ENCODE peak calls at places on chromosomes 3 and 15, in four cellular contexts. P, R, S and G are unnamed samples.

GRCh38 chr3:24640330-24640877 is 145.8 kb upstream of the THRB start:
- DNase-seq in P (no peak), R (peak; percentile 27), S (peak; percentile 74), G (peak; percentile 2)

GRCh38 chr15:82231842-82232241 is 30.7 kb downstream of the EFL1 start:
- DNase-seq in P (no peak), R (no peak), S (no peak), G (no peak)

GRCh38 chr15:80804970-80805495 is 25.9 kb downstream of the CEMIP start:
- DNase-seq in P (no peak), R (no peak), S (peak; percentile 85), G (no peak)

GRCh38 chr15:80404719-80405553 is 754 bp downstream of the ARNT2 start:
- DNase-seq in P (no peak), R (no peak), S (no peak), G (no peak)

GRCh38 chr15:88401972-88402656 is 65.1 kb downstream of the MRPL46 start:
- DNase-seq in P (peak; percentile 72), R (no peak), S (no peak), G (no peak)

GRCh38 chr3:126259411-126260391 is 79.3 kb upstream of the ALDH1L1 start:
- DNase-seq in P (no peak), R (no peak), S (peak; percentile 21), G (no peak)

GRCh38 chr3:71461098-71461497 is 122.4 kb downstream of the FOXP1 start:
- DNase-seq in P (no peak), R (no peak), S (peak; percentile 28), G (no peak)

GRCh38 chr3:184186184-184186901 is at the start of gene ABCF3:
- DNase-seq in P (no peak), R (no peak), S (peak; percentile 28), G (peak; percentile 40)

GRCh38 chr15:40984963-40985362 is 31.7 kb downstream of the CHAC1 start:
- DNase-seq in P (no peak), R (no peak), S (no peak), G (peak; percentile 94)

GRCh38 chr3:16548721-16549120 is 35.2 kb upstream of the RFTN1 start:
- DNase-seq in P (no peak), R (no peak), S (peak; percentile 87), G (peak; percentile 83)

GRCh38 chr15:95839367-95839782 is 491.1 kb upstream of the NR2F2 start:
- DNase-seq in P (peak; percentile 85), R (no peak), S (no peak), G (no peak)

GRCh38 chr3:35782355-35782754 is 143.0 kb downstream of the ARPP21 start:
- DNase-seq in P (no peak), R (no peak), S (no peak), G (no peak)

GRCh38 chr3:186057594-186057993 is 51.3 kb downstream of the ETV5 start:
- DNase-seq in P (no peak), R (no peak), S (peak; percentile 34), G (peak; percentile 91)

GRCh38 chr3:127412578-127413317 is 124.9 kb upstream of the PRR20G start:
- DNase-seq in P (no peak), R (no peak), S (no peak), G (no peak)

GRCh38 chr3:69737396-69737795 is 1.9 kb upstream of the MITF start:
- DNase-seq in P (no peak), R (no peak), S (no peak), G (no peak)

GRCh38 chr3:136428167-136428566 is 178.0 kb downstream of the PCCB start:
- DNase-seq in P (no peak), R (no peak), S (no peak), G (peak; percentile 1)

GRCh38 chr3:2511356-2511755 is 412.7 kb downstream of the CNTN4 start:
- DNase-seq in P (no peak), R (no peak), S (no peak), G (no peak)

GRCh38 chr3:128297401-128298138 is 144.3 kb downstream of the EEFSEC start:
- DNase-seq in P (no peak), R (no peak), S (peak; percentile 40), G (no peak)

GRCh38 chr15:35911052-35911780 is 365.3 kb upstream of the DPH6 start:
- DNase-seq in P (no peak), R (no peak), S (no peak), G (no peak)

GRCh38 chr3:110094002-110094401 is 756.7 kb upstream of the DPPA4 start:
- DNase-seq in P (no peak), R (no peak), S (no peak), G (no peak)

GRCh38 chr3:147756478-147756877 is 347.3 kb downstream of the ZIC1 start:
- DNase-seq in P (no peak), R (no peak), S (no peak), G (no peak)

GRCh38 chr15:44738340-44738984 is 2.1 kb downstream of the TRIM69 start:
- DNase-seq in P (peak; percentile 52), R (peak; percentile 62), S (peak; percentile 87), G (peak; percentile 20)

GRCh38 chr3:124741027-124741426 is 10.8 kb downstream of the UMPS start:
- DNase-seq in P (no peak), R (no peak), S (peak; percentile 13), G (peak; percentile 50)

GRCh38 chr3:194608981-194609380 is 24.2 kb downstream of the TMEM44 start:
- DNase-seq in P (no peak), R (no peak), S (no peak), G (no peak)

GRCh38 chr3:147930417-147930816 is 521.3 kb downstream of the ZIC1 start:
- DNase-seq in P (no peak), R (no peak), S (peak; percentile 47), G (peak; percentile 84)

GRCh38 chr3:188349276-188349962 is 195.5 kb downstream of the LPP start:
- DNase-seq in P (no peak), R (peak; percentile 22), S (peak; percentile 18), G (peak; percentile 45)

GRCh38 chr3:188349963-188350332 is 196.0 kb downstream of the LPP start:
- DNase-seq in P (no peak), R (no peak), S (no peak), G (no peak)

GRCh38 chr3:188350956-188351355 is 197.0 kb downstream of the LPP start:
- DNase-seq in P (no peak), R (no peak), S (no peak), G (no peak)

GRCh38 chr3:188351648-188352047 is 197.7 kb downstream of the LPP start:
- DNase-seq in P (no peak), R (no peak), S (no peak), G (no peak)

DNA sequence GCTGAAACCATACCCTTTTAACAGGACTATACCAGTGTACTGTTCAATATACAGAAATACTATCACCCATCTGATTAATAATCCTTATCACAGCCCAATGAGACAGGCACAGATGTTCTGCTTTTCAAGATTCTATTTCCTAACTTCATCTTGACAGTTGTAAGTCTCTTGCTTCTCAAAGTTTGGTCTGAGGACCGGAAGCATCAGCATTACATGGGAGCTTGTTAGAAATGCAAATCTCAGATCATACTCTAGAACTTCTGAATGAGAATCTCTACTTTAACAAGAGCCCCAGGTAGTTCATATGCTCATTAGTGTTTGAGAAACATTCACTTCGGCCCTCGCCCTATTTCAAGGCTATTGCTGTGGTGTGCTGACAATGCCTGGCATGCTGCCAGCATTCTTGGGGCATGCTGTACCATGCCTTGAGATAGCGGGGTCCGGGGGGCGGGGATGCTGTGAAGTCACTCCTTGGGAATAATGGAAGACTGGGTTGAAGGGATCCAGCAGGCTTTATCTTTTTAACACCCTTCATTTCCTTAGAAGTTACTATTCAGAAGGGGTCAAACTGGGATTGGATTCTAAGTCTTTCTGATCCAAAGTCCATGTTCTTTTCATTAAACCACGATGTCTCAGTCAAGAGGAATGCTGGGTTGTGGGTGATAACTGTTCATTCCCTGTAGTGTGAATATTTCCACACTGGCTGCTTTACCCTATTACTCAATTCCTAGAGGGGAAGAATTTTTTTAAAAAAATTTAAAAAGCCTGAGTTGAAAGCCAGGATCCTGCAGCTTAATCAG is 194.7 kb downstream of the LPP start:
- DNase-seq in P (no peak), R (peak; percentile 63), S (peak; percentile 63), G (peak; percentile 97)
- H3K9ac ChIP-seq in P (no peak overlapping the region), R (peak overlapping the region; percentile 21), S (no peak overlapping the region), G (peak overlapping the region; percentile 65)

DNA sequence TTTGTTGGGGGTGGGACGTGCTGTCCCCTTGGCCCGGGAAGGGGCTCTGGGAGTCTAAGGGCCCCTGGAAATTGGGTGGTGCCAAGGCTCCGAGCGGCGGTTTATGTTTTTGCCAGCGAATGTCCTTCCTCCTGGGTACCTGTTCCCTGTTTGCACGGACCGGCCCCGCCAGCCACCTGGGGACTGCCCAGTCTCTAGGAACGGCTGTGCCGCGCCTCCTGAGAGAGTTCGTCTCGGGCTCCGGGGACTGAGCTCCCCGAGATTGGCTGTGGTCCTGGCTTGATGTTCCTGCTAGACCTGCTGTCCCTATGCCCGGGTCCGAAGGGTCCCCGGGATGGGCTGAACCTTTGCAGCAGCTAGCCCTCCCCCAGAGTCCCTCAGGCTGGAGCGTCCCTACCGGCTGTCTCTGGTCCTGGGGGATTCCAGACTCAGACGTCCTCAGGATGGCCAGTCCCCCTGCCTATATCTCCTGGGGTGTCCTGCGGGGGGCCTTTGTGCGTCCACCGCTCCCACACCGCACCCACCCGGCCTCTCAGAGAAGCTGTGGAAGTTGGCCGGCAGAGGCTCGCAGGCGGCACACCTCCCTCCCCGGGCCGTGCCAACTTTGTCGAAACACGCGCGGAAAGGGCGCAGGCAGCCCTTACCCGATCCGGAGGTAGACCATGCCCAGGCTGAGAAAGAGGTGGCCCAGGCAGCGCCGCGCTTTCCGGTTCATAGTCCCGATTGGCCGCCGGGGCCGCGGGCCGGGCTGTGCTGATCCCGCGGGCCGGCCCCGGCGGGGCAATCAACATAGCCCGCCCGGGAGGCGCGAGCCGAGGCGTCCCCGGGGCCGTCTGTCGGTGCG is 547 bp downstream of the WNT7A start:
- DNase-seq in P (no peak), R (no peak), S (peak; percentile 45), G (no peak)
- TF ChIP-seq EZH2 in P (no peak), R (no peak), S (no peak), G (peak; percentile 76)

GRCh38 chr3:5041315-5041714 is 62.1 kb downstream of the BHLHE40 start:
- DNase-seq in P (no peak), R (no peak), S (no peak), G (no peak)
- TF ChIP-seq CTCF in P (no peak), R (peak; percentile 7), S (no peak), G (no peak)

GRCh38 chr15:68543546-68544008 is 35.2 kb upstream of the CORO2B start:
- DNase-seq in P (no peak), R (no peak), S (no peak), G (no peak)
- H3K9ac ChIP-seq in P (no peak overlapping the region), R (no peak overlapping the region), S (no peak overlapping the region), G (peak overlapping the region; percentile 69)

GRCh38 chr3:47578691-47579632 is at the start of gene CSPG5:
- DNase-seq in P (peak; percentile 4), R (no peak), S (no peak), G (no peak)
- TF ChIP-seq EZH2 in P (no peak), R (no peak), S (no peak), G (peak; percentile 99)

GRCh38 chr15:84819291-84819768 is 2.2 kb downstream of the ALPK3 start:
- DNase-seq in P (no peak), R (no peak), S (no peak), G (no peak)
- TF ChIP-seq CTCF in P (no peak), R (no peak), S (no peak), G (no peak)

GRCh38 chr3:175479800-175480199 is 620.7 kb downstream of the NAALADL2 start:
- DNase-seq in P (no peak), R (no peak), S (no peak), G (no peak)

GRCh38 chr3:175475765-175476164 is 616.6 kb downstream of the NAALADL2 start:
- DNase-seq in P (no peak), R (no peak), S (no peak), G (no peak)

GRCh38 chr3:175479175-175479574 is 620.0 kb downstream of the NAALADL2 start:
- DNase-seq in P (no peak), R (no peak), S (no peak), G (no peak)

GRCh38 chr3:175477651-175478224 is 618.6 kb downstream of the NAALADL2 start:
- DNase-seq in P (no peak), R (no peak), S (no peak), G (no peak)

GRCh38 chr3:175476489-175476888 is 617.4 kb downstream of the NAALADL2 start:
- DNase-seq in P (no peak), R (no peak), S (no peak), G (no peak)
- H3K9ac ChIP-seq in P (no peak overlapping the region), R (no peak overlapping the region), S (no peak overlapping the region), G (no peak overlapping the region)